ENCODE peak calls at places on chromosome 22, in six cellular contexts. One of them, this sample, is unnamed.

GRCh38 chr22:48316876-48317250 is 1510.8 kb downstream of the BRD1 start:
- DNase-seq in PC-3: no peak
- DNase-seq in H1: no peak
- DNase-seq in neural crest cell: no peak
- DNase-seq in AG04450: no peak
- DNase-seq in body of pancreas: no peak
- DNase-seq in this sample: no peak

GRCh38 chr22:26170795-26171194 is 1.5 kb downstream of the SEZ6L start:
- DNase-seq in AG04450: no peak
- DNase-seq in H1: no peak
- DNase-seq in neural crest cell: peak
- DNase-seq in body of pancreas: no peak
- DNase-seq in PC-3: no peak
- DNase-seq in this sample: no peak

GRCh38 chr22:44423556-44423955 is 74.5 kb downstream of the RTL6 start:
- DNase-seq in AG04450: no peak
- DNase-seq in body of pancreas: no peak
- DNase-seq in neural crest cell: no peak
- DNase-seq in H1: no peak
- DNase-seq in PC-3: no peak
- DNase-seq in this sample: no peak

GRCh38 chr22:47248925-47249324 is 486.5 kb downstream of the TBC1D22A start:
- DNase-seq in neural crest cell: no peak
- DNase-seq in PC-3: no peak
- DNase-seq in body of pancreas: no peak
- DNase-seq in AG04450: no peak
- DNase-seq in H1: no peak
- DNase-seq in this sample: no peak

GRCh38 chr22:27724181-27724580 is 77.4 kb downstream of the MN1 start:
- DNase-seq in PC-3: no peak
- DNase-seq in body of pancreas: no peak
- DNase-seq in AG04450: no peak
- DNase-seq in H1: no peak
- DNase-seq in neural crest cell: no peak
- DNase-seq in this sample: no peak

GRCh38 chr22:46587492-46588278 is 32.5 kb upstream of the GRAMD4 start:
- DNase-seq in AG04450: no peak
- DNase-seq in body of pancreas: no peak
- DNase-seq in H1: no peak
- DNase-seq in PC-3: no peak
- DNase-seq in neural crest cell: no peak
- DNase-seq in this sample: no peak

GRCh38 chr22:48757581-48757980 is 1070.1 kb downstream of the BRD1 start:
- DNase-seq in body of pancreas: no peak
- DNase-seq in PC-3: no peak
- DNase-seq in H1: no peak
- DNase-seq in AG04450: no peak
- DNase-seq in neural crest cell: no peak
- DNase-seq in this sample: no peak

GRCh38 chr22:48866906-48867597 is 960.6 kb downstream of the BRD1 start:
- DNase-seq in PC-3: no peak
- DNase-seq in AG04450: no peak
- DNase-seq in neural crest cell: no peak
- DNase-seq in H1: no peak
- DNase-seq in body of pancreas: no peak
- DNase-seq in this sample: no peak

GRCh38 chr22:27348634-27349033 is 452.9 kb downstream of the MN1 start:
- DNase-seq in neural crest cell: no peak
- DNase-seq in PC-3: no peak
- DNase-seq in H1: no peak
- DNase-seq in body of pancreas: peak
- DNase-seq in AG04450: no peak
- DNase-seq in this sample: no peak

GRCh38 chr22:45334068-45334467 is 24.3 kb downstream of the FAM118A start:
- DNase-seq in AG04450: no peak
- DNase-seq in body of pancreas: no peak
- DNase-seq in H1: no peak
- DNase-seq in PC-3: no peak
- DNase-seq in neural crest cell: no peak
- DNase-seq in this sample: no peak

GRCh38 chr22:29369460-29369859 is 18.9 kb downstream of the AP1B1 start:
- DNase-seq in AG04450: no peak
- DNase-seq in H1: peak
- DNase-seq in PC-3: no peak
- DNase-seq in neural crest cell: peak
- DNase-seq in body of pancreas: no peak
- DNase-seq in this sample: no peak

GRCh38 chr22:27494821-27495220 is 306.7 kb downstream of the MN1 start:
- DNase-seq in AG04450: no peak
- DNase-seq in neural crest cell: peak
- DNase-seq in body of pancreas: no peak
- DNase-seq in PC-3: no peak
- DNase-seq in H1: no peak
- DNase-seq in this sample: no peak

GRCh38 chr22:29704528-29705285 is 15.1 kb upstream of the CABP7 start:
- DNase-seq in PC-3: peak
- DNase-seq in H1: no peak
- DNase-seq in AG04450: peak
- DNase-seq in neural crest cell: peak
- DNase-seq in body of pancreas: no peak
- DNase-seq in this sample: no peak

GRCh38 chr22:49328630-49329405 is 498.9 kb downstream of the BRD1 start:
- DNase-seq in H1: no peak
- DNase-seq in AG04450: no peak
- DNase-seq in PC-3: no peak
- DNase-seq in body of pancreas: no peak
- DNase-seq in neural crest cell: no peak
- DNase-seq in this sample: no peak

GRCh38 chr22:30989473-30989872 is 20.4 kb downstream of the TUG1 start:
- DNase-seq in PC-3: no peak
- DNase-seq in body of pancreas: no peak
- DNase-seq in AG04450: no peak
- DNase-seq in H1: no peak
- DNase-seq in neural crest cell: no peak
- DNase-seq in this sample: no peak

GRCh38 chr22:46009730-46010129 is 32.8 kb upstream of the WNT7B start:
- DNase-seq in AG04450: no peak
- DNase-seq in body of pancreas: no peak
- DNase-seq in H1: no peak
- DNase-seq in PC-3: no peak
- DNase-seq in neural crest cell: no peak
- DNase-seq in this sample: no peak

GRCh38 chr22:46835693-46836092 is 73.2 kb downstream of the TBC1D22A start:
- DNase-seq in PC-3: no peak
- DNase-seq in neural crest cell: no peak
- DNase-seq in body of pancreas: no peak
- DNase-seq in AG04450: no peak
- DNase-seq in H1: no peak
- DNase-seq in this sample: no peak

GRCh38 chr22:45678961-45679912 is 7.6 kb downstream of the ATXN10 start:
- DNase-seq in H1: no peak
- DNase-seq in body of pancreas: no peak
- DNase-seq in AG04450: peak
- DNase-seq in PC-3: peak
- DNase-seq in neural crest cell: no peak
- DNase-seq in this sample: no peak

GRCh38 chr22:25361899-25362214 is 142.4 kb downstream of the CRYBB2 start:
- DNase-seq in neural crest cell: no peak
- DNase-seq in H1: no peak
- DNase-seq in AG04450: no peak
- DNase-seq in PC-3: no peak
- DNase-seq in body of pancreas: no peak
- DNase-seq in this sample: no peak

GRCh38 chr22:46180370-46181137 is 30.2 kb downstream of the PPARA start:
- DNase-seq in neural crest cell: no peak
- DNase-seq in H1: no peak
- DNase-seq in AG04450: no peak
- DNase-seq in PC-3: no peak
- DNase-seq in body of pancreas: no peak
- DNase-seq in this sample: no peak

GRCh38 chr22:31830721-31831070 is 76.9 kb downstream of the DEPDC5 start:
- DNase-seq in neural crest cell: no peak
- DNase-seq in PC-3: peak
- DNase-seq in AG04450: no peak
- DNase-seq in H1: no peak
- DNase-seq in body of pancreas: no peak
- DNase-seq in this sample: no peak

GRCh38 chr22:27654536-27655445 is 146.8 kb downstream of the MN1 start:
- DNase-seq in AG04450: no peak
- DNase-seq in body of pancreas: peak
- DNase-seq in H1: no peak
- DNase-seq in neural crest cell: no peak
- DNase-seq in PC-3: no peak
- DNase-seq in this sample: no peak

GRCh38 chr22:47808886-47809620 is 1046.6 kb downstream of the TBC1D22A start:
- DNase-seq in neural crest cell: no peak
- DNase-seq in PC-3: no peak
- DNase-seq in body of pancreas: no peak
- DNase-seq in H1: no peak
- DNase-seq in AG04450: no peak
- DNase-seq in this sample: no peak

GRCh38 chr22:38464992-38465672 is 2.8 kb upstream of the KDELR3 start:
- DNase-seq in body of pancreas: no peak
- DNase-seq in PC-3: no peak
- DNase-seq in H1: no peak
- DNase-seq in neural crest cell: no peak
- DNase-seq in AG04450: no peak
- DNase-seq in this sample: no peak

GRCh38 chr22:44567846-44568493 is 69.9 kb upstream of the RTL6 start:
- DNase-seq in AG04450: no peak
- DNase-seq in H1: no peak
- DNase-seq in body of pancreas: peak
- DNase-seq in neural crest cell: no peak
- DNase-seq in PC-3: peak
- DNase-seq in this sample: no peak

GRCh38 chr22:17191163-17191562 is 28.1 kb downstream of the ADA2 start:
- DNase-seq in AG04450: no peak
- DNase-seq in H1: no peak
- DNase-seq in neural crest cell: no peak
- DNase-seq in PC-3: peak
- DNase-seq in body of pancreas: no peak
- DNase-seq in this sample: no peak

GRCh38 chr22:44828193-44828592 is 75.8 kb downstream of the ARHGAP8 start:
- DNase-seq in PC-3: peak
- DNase-seq in body of pancreas: no peak
- DNase-seq in H1: no peak
- DNase-seq in AG04450: no peak
- DNase-seq in neural crest cell: peak
- DNase-seq in this sample: no peak

GRCh38 chr22:19216579-19216978 is 38.0 kb upstream of the SLC25A1 start:
- DNase-seq in AG04450: no peak
- DNase-seq in body of pancreas: no peak
- DNase-seq in neural crest cell: no peak
- DNase-seq in PC-3: no peak
- DNase-seq in H1: no peak
- DNase-seq in this sample: no peak

GRCh38 chr22:31488988-31489617 is 539 bp downstream of the EIF4ENIF1 start:
- DNase-seq in H1: no peak
- DNase-seq in AG04450: no peak
- DNase-seq in body of pancreas: peak
- DNase-seq in PC-3: peak
- DNase-seq in neural crest cell: peak
- DNase-seq in this sample: no peak

GRCh38 chr22:30371981-30372380 is 15.2 kb downstream of the CCDC157 start:
- DNase-seq in H1: no peak
- DNase-seq in body of pancreas: no peak
- DNase-seq in PC-3: no peak
- DNase-seq in AG04450: no peak
- DNase-seq in neural crest cell: no peak
- DNase-seq in this sample: no peak

GRCh38 chr22:38882480-38882879 is 10.5 kb upstream of the CBX6 start:
- DNase-seq in body of pancreas: no peak
- DNase-seq in H1: no peak
- DNase-seq in AG04450: no peak
- DNase-seq in PC-3: no peak
- DNase-seq in neural crest cell: no peak
- DNase-seq in this sample: no peak

GRCh38 chr22:32897400-32897799 is 95.9 kb downstream of the TIMP3 start:
- DNase-seq in neural crest cell: no peak
- DNase-seq in H1: no peak
- DNase-seq in body of pancreas: no peak
- DNase-seq in PC-3: no peak
- DNase-seq in AG04450: no peak
- DNase-seq in this sample: no peak

GRCh38 chr22:32904044-32904443 is 102.5 kb downstream of the TIMP3 start:
- DNase-seq in AG04450: no peak
- DNase-seq in PC-3: peak
- DNase-seq in H1: no peak
- DNase-seq in body of pancreas: peak
- DNase-seq in neural crest cell: peak
- DNase-seq in this sample: no peak

GRCh38 chr22:32905400-32905799 is 103.9 kb downstream of the TIMP3 start:
- DNase-seq in AG04450: no peak
- DNase-seq in neural crest cell: no peak
- DNase-seq in PC-3: no peak
- DNase-seq in H1: no peak
- DNase-seq in body of pancreas: no peak
- DNase-seq in this sample: no peak

GRCh38 chr22:32900856-32901255 is 99.4 kb downstream of the TIMP3 start:
- DNase-seq in body of pancreas: no peak
- DNase-seq in PC-3: no peak
- DNase-seq in H1: no peak
- DNase-seq in neural crest cell: no peak
- DNase-seq in AG04450: no peak
- DNase-seq in this sample: no peak

GRCh38 chr22:32901925-32902324 is 100.4 kb downstream of the TIMP3 start:
- DNase-seq in neural crest cell: no peak
- DNase-seq in body of pancreas: no peak
- DNase-seq in PC-3: no peak
- DNase-seq in AG04450: no peak
- DNase-seq in H1: no peak
- DNase-seq in this sample: no peak
- TF ChIP-seq CTCF in neural crest cell: no peak
- TF ChIP-seq CTCF in body of pancreas: no peak
- TF ChIP-seq CTCF in PC-3: no peak
- TF ChIP-seq CTCF in AG04450: no peak
- TF ChIP-seq CTCF in H1: peak
- TF ChIP-seq CTCF in this sample: no peak

GRCh38 chr22:37169947-37170688 is 17.9 kb downstream of the C1QTNF6 start:
- DNase-seq in H1: no peak
- DNase-seq in PC-3: no peak
- DNase-seq in neural crest cell: no peak
- DNase-seq in AG04450: no peak
- DNase-seq in body of pancreas: no peak
- DNase-seq in this sample: no peak
- TF ChIP-seq CTCF in H1: peak
- TF ChIP-seq CTCF in PC-3: no peak
- TF ChIP-seq CTCF in neural crest cell: no peak
- TF ChIP-seq CTCF in AG04450: no peak
- TF ChIP-seq CTCF in body of pancreas: no peak
- TF ChIP-seq CTCF in this sample: no peak

GRCh38 chr22:43159484-43160178 is 8.3 kb downstream of the TSPO start:
- DNase-seq in neural crest cell: no peak
- DNase-seq in H1: no peak
- DNase-seq in PC-3: no peak
- DNase-seq in AG04450: no peak
- DNase-seq in body of pancreas: peak
- DNase-seq in this sample: no peak
- TF ChIP-seq CTCF in neural crest cell: peak
- TF ChIP-seq CTCF in H1: peak
- TF ChIP-seq CTCF in PC-3: peak
- TF ChIP-seq CTCF in AG04450: peak
- TF ChIP-seq CTCF in body of pancreas: peak
- TF ChIP-seq CTCF in this sample: peak

GRCh38 chr22:35352214-35353111 is 28.4 kb upstream of the HMOX1 start:
- DNase-seq in neural crest cell: peak
- DNase-seq in body of pancreas: peak
- DNase-seq in H1: no peak
- DNase-seq in AG04450: no peak
- DNase-seq in PC-3: peak
- DNase-seq in this sample: no peak
- TF ChIP-seq CTCF in neural crest cell: peak
- TF ChIP-seq CTCF in body of pancreas: peak
- TF ChIP-seq CTCF in H1: peak
- TF ChIP-seq CTCF in AG04450: peak
- TF ChIP-seq CTCF in PC-3: peak
- TF ChIP-seq CTCF in this sample: peak